ENCODE peak calls at places on chromosomes 13 and 19, in eight cellular contexts. One of them, this sample, is unnamed.

GRCh38 chr13:107296804-107297203 is 728.9 kb upstream of the ARGLU1 start:
- DNase-seq in epithelial cell of esophagus: peak
- DNase-seq in thyroid gland: no peak
- DNase-seq in GM12865: no peak
- DNase-seq in fibroblast of villous mesenchyme: peak
- DNase-seq in choroid plexus epithelial cell: peak
- DNase-seq in astrocyte of the spinal cord: peak
- DNase-seq in tibial artery: no peak
- DNase-seq in this sample: no peak

GRCh38 chr13:102090532-102090931 is 311.3 kb downstream of the FGF14 start:
- DNase-seq in epithelial cell of esophagus: no peak
- DNase-seq in thyroid gland: no peak
- DNase-seq in GM12865: no peak
- DNase-seq in fibroblast of villous mesenchyme: no peak
- DNase-seq in choroid plexus epithelial cell: no peak
- DNase-seq in astrocyte of the spinal cord: no peak
- DNase-seq in tibial artery: no peak
- DNase-seq in this sample: no peak

GRCh38 chr19:20179946-20180345 is 12.9 kb downstream of the ZNF486 start:
- DNase-seq in epithelial cell of esophagus: peak
- DNase-seq in thyroid gland: no peak
- DNase-seq in GM12865: no peak
- DNase-seq in fibroblast of villous mesenchyme: peak
- DNase-seq in choroid plexus epithelial cell: no peak
- DNase-seq in astrocyte of the spinal cord: no peak
- DNase-seq in tibial artery: no peak
- DNase-seq in this sample: no peak

GRCh38 chr19:4694211-4694987 is 24.3 kb upstream of the MYDGF start:
- DNase-seq in epithelial cell of esophagus: peak
- DNase-seq in thyroid gland: peak
- DNase-seq in GM12865: no peak
- DNase-seq in fibroblast of villous mesenchyme: peak
- DNase-seq in choroid plexus epithelial cell: peak
- DNase-seq in astrocyte of the spinal cord: peak
- DNase-seq in tibial artery: no peak
- DNase-seq in this sample: peak

GRCh38 chr19:17950310-17951150 is 16.4 kb upstream of the KCNN1 start:
- DNase-seq in epithelial cell of esophagus: no peak
- DNase-seq in thyroid gland: peak
- DNase-seq in GM12865: no peak
- DNase-seq in fibroblast of villous mesenchyme: no peak
- DNase-seq in choroid plexus epithelial cell: no peak
- DNase-seq in astrocyte of the spinal cord: no peak
- DNase-seq in tibial artery: no peak
- DNase-seq in this sample: no peak

GRCh38 chr19:48145596-48146254 is 24.4 kb downstream of the LIG1 start:
- DNase-seq in epithelial cell of esophagus: no peak
- DNase-seq in thyroid gland: no peak
- DNase-seq in GM12865: peak
- DNase-seq in fibroblast of villous mesenchyme: no peak
- DNase-seq in choroid plexus epithelial cell: no peak
- DNase-seq in astrocyte of the spinal cord: no peak
- DNase-seq in tibial artery: no peak
- DNase-seq in this sample: no peak

GRCh38 chr19:4059931-4060620 is 6.6 kb downstream of the ZBTB7A start:
- DNase-seq in epithelial cell of esophagus: peak
- DNase-seq in thyroid gland: no peak
- DNase-seq in GM12865: peak
- DNase-seq in fibroblast of villous mesenchyme: peak
- DNase-seq in choroid plexus epithelial cell: no peak
- DNase-seq in astrocyte of the spinal cord: no peak
- DNase-seq in tibial artery: peak
- DNase-seq in this sample: no peak

GRCh38 chr13:24251525-24251924 is 57.9 kb upstream of the C1QTNF9 start:
- DNase-seq in epithelial cell of esophagus: no peak
- DNase-seq in thyroid gland: peak
- DNase-seq in GM12865: peak
- DNase-seq in fibroblast of villous mesenchyme: no peak
- DNase-seq in choroid plexus epithelial cell: no peak
- DNase-seq in astrocyte of the spinal cord: no peak
- DNase-seq in tibial artery: no peak
- DNase-seq in this sample: no peak

GRCh38 chr13:86846501-86846900 is 824.7 kb upstream of the SLITRK5 start:
- DNase-seq in epithelial cell of esophagus: peak
- DNase-seq in thyroid gland: no peak
- DNase-seq in GM12865: no peak
- DNase-seq in fibroblast of villous mesenchyme: no peak
- DNase-seq in choroid plexus epithelial cell: peak
- DNase-seq in astrocyte of the spinal cord: peak
- DNase-seq in tibial artery: no peak
- DNase-seq in this sample: no peak

GRCh38 chr13:58300224-58300623 is 668.7 kb downstream of the PCDH17 start:
- DNase-seq in epithelial cell of esophagus: no peak
- DNase-seq in thyroid gland: no peak
- DNase-seq in GM12865: no peak
- DNase-seq in fibroblast of villous mesenchyme: no peak
- DNase-seq in choroid plexus epithelial cell: no peak
- DNase-seq in astrocyte of the spinal cord: peak
- DNase-seq in tibial artery: no peak
- DNase-seq in this sample: no peak

GRCh38 chr13:58300974-58301681 is 669.6 kb downstream of the PCDH17 start:
- DNase-seq in epithelial cell of esophagus: no peak
- DNase-seq in thyroid gland: no peak
- DNase-seq in GM12865: no peak
- DNase-seq in fibroblast of villous mesenchyme: no peak
- DNase-seq in choroid plexus epithelial cell: no peak
- DNase-seq in astrocyte of the spinal cord: no peak
- DNase-seq in tibial artery: no peak
- DNase-seq in this sample: no peak

GRCh38 chr13:58302349-58302748 is 670.8 kb downstream of the PCDH17 start:
- DNase-seq in epithelial cell of esophagus: no peak
- DNase-seq in thyroid gland: no peak
- DNase-seq in GM12865: no peak
- DNase-seq in fibroblast of villous mesenchyme: no peak
- DNase-seq in choroid plexus epithelial cell: no peak
- DNase-seq in astrocyte of the spinal cord: no peak
- DNase-seq in tibial artery: no peak
- DNase-seq in this sample: no peak

GRCh38 chr13:58298556-58299135 is 667.1 kb downstream of the PCDH17 start:
- DNase-seq in epithelial cell of esophagus: no peak
- DNase-seq in thyroid gland: no peak
- DNase-seq in GM12865: no peak
- DNase-seq in fibroblast of villous mesenchyme: no peak
- DNase-seq in choroid plexus epithelial cell: no peak
- DNase-seq in astrocyte of the spinal cord: no peak
- DNase-seq in tibial artery: no peak
- DNase-seq in this sample: no peak
- H3K4me3 ChIP-seq in epithelial cell of esophagus: no peak
- H3K4me3 ChIP-seq in thyroid gland: no peak
- H3K4me3 ChIP-seq in GM12865: no peak
- H3K4me3 ChIP-seq in fibroblast of villous mesenchyme: no peak
- H3K4me3 ChIP-seq in choroid plexus epithelial cell: no peak
- H3K4me3 ChIP-seq in astrocyte of the spinal cord: no peak
- H3K4me3 ChIP-seq in tibial artery: no peak
- H3K4me3 ChIP-seq in this sample: no peak

GRCh38 chr13:73141292-73141771 is 82.5 kb downstream of the KLF5 start:
- DNase-seq in epithelial cell of esophagus: no peak
- DNase-seq in thyroid gland: peak
- DNase-seq in GM12865: no peak
- DNase-seq in fibroblast of villous mesenchyme: no peak
- DNase-seq in choroid plexus epithelial cell: peak
- DNase-seq in astrocyte of the spinal cord: peak
- DNase-seq in tibial artery: no peak
- DNase-seq in this sample: no peak

GRCh38 chr13:73138276-73138950 is 79.6 kb downstream of the KLF5 start:
- DNase-seq in epithelial cell of esophagus: peak
- DNase-seq in thyroid gland: peak
- DNase-seq in GM12865: no peak
- DNase-seq in fibroblast of villous mesenchyme: peak
- DNase-seq in choroid plexus epithelial cell: peak
- DNase-seq in astrocyte of the spinal cord: peak
- DNase-seq in tibial artery: no peak
- DNase-seq in this sample: no peak

GRCh38 chr13:73140804-73141203 is 82.0 kb downstream of the KLF5 start:
- DNase-seq in epithelial cell of esophagus: no peak
- DNase-seq in thyroid gland: peak
- DNase-seq in GM12865: no peak
- DNase-seq in fibroblast of villous mesenchyme: no peak
- DNase-seq in choroid plexus epithelial cell: no peak
- DNase-seq in astrocyte of the spinal cord: no peak
- DNase-seq in tibial artery: no peak
- DNase-seq in this sample: no peak

GRCh38 chr13:73138967-73139491 is 80.2 kb downstream of the KLF5 start:
- DNase-seq in epithelial cell of esophagus: no peak
- DNase-seq in thyroid gland: peak
- DNase-seq in GM12865: no peak
- DNase-seq in fibroblast of villous mesenchyme: no peak
- DNase-seq in choroid plexus epithelial cell: peak
- DNase-seq in astrocyte of the spinal cord: no peak
- DNase-seq in tibial artery: no peak
- DNase-seq in this sample: no peak

DNA sequence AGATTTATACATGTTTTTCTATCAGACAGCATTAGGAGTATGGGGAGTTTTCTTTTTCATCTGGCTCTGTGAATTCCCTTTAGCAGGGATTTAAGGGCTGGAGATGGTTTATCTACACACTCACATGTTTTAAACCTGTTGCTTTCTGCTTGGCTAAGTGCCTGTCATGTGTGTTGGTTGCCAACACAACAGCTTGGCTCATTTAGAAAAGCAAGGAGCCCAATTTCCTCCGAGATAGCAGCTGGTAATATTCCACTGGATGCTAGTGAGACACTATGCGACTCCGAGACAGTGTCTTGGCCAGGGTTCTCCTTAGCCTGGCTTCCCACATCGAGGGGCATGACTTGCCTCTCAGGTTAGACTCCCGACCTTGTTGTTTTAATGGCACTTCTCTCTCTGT is 83.3 kb downstream of the KLF5 start:
- DNase-seq in epithelial cell of esophagus: no peak
- DNase-seq in thyroid gland: peak
- DNase-seq in GM12865: no peak
- DNase-seq in fibroblast of villous mesenchyme: no peak
- DNase-seq in choroid plexus epithelial cell: no peak
- DNase-seq in astrocyte of the spinal cord: no peak
- DNase-seq in tibial artery: no peak
- DNase-seq in this sample: no peak
- H3K4me3 ChIP-seq in epithelial cell of esophagus: no peak
- H3K4me3 ChIP-seq in thyroid gland: no peak
- H3K4me3 ChIP-seq in GM12865: no peak
- H3K4me3 ChIP-seq in fibroblast of villous mesenchyme: no peak
- H3K4me3 ChIP-seq in choroid plexus epithelial cell: no peak
- H3K4me3 ChIP-seq in astrocyte of the spinal cord: no peak
- H3K4me3 ChIP-seq in tibial artery: no peak
- H3K4me3 ChIP-seq in this sample: no peak

DNA sequence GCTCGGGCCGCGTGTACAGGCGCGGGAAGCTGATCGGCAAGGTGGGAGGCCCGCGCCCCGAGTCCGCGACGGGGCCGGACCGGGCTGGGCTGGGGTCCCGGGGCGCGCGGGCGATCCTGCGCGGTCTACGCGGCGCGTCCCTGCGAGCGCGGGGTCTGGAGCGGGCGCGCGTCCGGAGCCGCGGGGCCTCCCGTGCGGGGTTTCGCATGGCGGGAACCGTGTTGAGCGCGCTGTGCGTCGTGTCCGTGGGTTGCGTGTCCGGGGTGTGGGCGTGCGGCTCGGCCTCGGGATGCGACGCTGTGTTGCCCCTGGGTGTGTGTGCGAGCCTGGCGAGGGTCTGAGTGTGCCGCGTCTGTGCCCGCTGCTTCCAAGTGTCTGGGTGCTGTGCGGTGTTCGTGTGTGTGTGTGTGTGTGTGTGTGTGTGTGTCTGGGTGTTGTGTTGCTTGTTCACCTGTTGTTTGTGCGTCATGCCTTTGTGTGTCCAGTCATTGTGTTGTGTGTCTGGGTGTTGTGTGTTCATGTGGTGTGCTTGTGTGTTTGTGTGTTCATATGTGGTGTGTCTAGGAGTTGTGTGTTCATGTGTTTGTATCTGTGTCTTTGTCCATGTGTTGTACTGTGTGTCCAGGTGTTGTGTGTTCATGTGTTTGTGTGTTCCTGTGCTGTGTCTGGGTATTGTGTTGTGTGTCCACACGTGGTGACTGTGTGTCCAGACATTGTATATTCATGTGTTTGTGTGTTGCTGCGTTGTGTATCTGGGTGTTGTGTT is 512 bp downstream of the PLK5 start:
- DNase-seq in epithelial cell of esophagus: no peak
- DNase-seq in thyroid gland: no peak
- DNase-seq in GM12865: no peak
- DNase-seq in fibroblast of villous mesenchyme: no peak
- DNase-seq in choroid plexus epithelial cell: no peak
- DNase-seq in astrocyte of the spinal cord: no peak
- DNase-seq in tibial artery: no peak
- DNase-seq in this sample: no peak
- H3K4me3 ChIP-seq in epithelial cell of esophagus: no peak
- H3K4me3 ChIP-seq in thyroid gland: no peak
- H3K4me3 ChIP-seq in GM12865: no peak
- H3K4me3 ChIP-seq in fibroblast of villous mesenchyme: no peak
- H3K4me3 ChIP-seq in choroid plexus epithelial cell: no peak
- H3K4me3 ChIP-seq in astrocyte of the spinal cord: no peak
- H3K4me3 ChIP-seq in tibial artery: no peak
- H3K4me3 ChIP-seq in this sample: no peak

GRCh38 chr13:108915095-108915633 is 285.8 kb downstream of the MYO16 start:
- DNase-seq in epithelial cell of esophagus: peak
- DNase-seq in thyroid gland: no peak
- DNase-seq in GM12865: peak
- DNase-seq in fibroblast of villous mesenchyme: peak
- DNase-seq in choroid plexus epithelial cell: peak
- DNase-seq in astrocyte of the spinal cord: peak
- DNase-seq in tibial artery: no peak
- DNase-seq in this sample: no peak
- H3K4me3 ChIP-seq in epithelial cell of esophagus: no peak
- H3K4me3 ChIP-seq in thyroid gland: no peak
- H3K4me3 ChIP-seq in GM12865: peak
- H3K4me3 ChIP-seq in fibroblast of villous mesenchyme: peak
- H3K4me3 ChIP-seq in choroid plexus epithelial cell: peak
- H3K4me3 ChIP-seq in astrocyte of the spinal cord: no peak
- H3K4me3 ChIP-seq in tibial artery: peak
- H3K4me3 ChIP-seq in this sample: peak

This sample was measured in AG09309.